ENCODE peak calls at places on chromosome 20, in five cellular contexts. One of them, this sample, is unnamed.

GRCh38 chr20:31747640-31748039 is 8.6 kb downstream of the TPX2 start:
- DNase-seq in suprapubic skin: no peak
- DNase-seq in tibial artery: peak; percentile 81
- DNase-seq in hepatocyte: no peak
- DNase-seq in HepG2: no peak
- DNase-seq in this sample: no peak

GRCh38 chr20:5504061-5504739 is 187.4 kb upstream of the PROKR2 start:
- DNase-seq in suprapubic skin: peak; percentile 87
- DNase-seq in hepatocyte: no peak
- DNase-seq in HepG2: peak; percentile 40
- DNase-seq in tibial artery: peak; percentile 73
- DNase-seq in this sample: peak; percentile 87

GRCh38 chr20:4289875-4290274 is 274.5 kb upstream of the RNF24 start:
- DNase-seq in HepG2: no peak
- DNase-seq in tibial artery: no peak
- DNase-seq in hepatocyte: no peak
- DNase-seq in suprapubic skin: no peak
- DNase-seq in this sample: no peak

GRCh38 chr20:13141541-13141940 is 79.5 kb upstream of the ISM1 start:
- DNase-seq in tibial artery: no peak
- DNase-seq in suprapubic skin: no peak
- DNase-seq in hepatocyte: no peak
- DNase-seq in HepG2: no peak
- DNase-seq in this sample: no peak

GRCh38 chr20:61125536-61126180 is 126.4 kb upstream of the CDH4 start:
- DNase-seq in hepatocyte: no peak
- DNase-seq in HepG2: no peak
- DNase-seq in tibial artery: no peak
- DNase-seq in suprapubic skin: no peak
- DNase-seq in this sample: no peak

GRCh38 chr20:45100563-45101245 is at the start of gene KCNS1:
- DNase-seq in suprapubic skin: no peak
- DNase-seq in tibial artery: no peak
- DNase-seq in HepG2: peak; percentile 25
- DNase-seq in hepatocyte: peak; percentile 46
- DNase-seq in this sample: no peak

GRCh38 chr20:44264287-44264686 is 17.2 kb downstream of the GDAP1L1 start:
- DNase-seq in tibial artery: no peak
- DNase-seq in suprapubic skin: no peak
- DNase-seq in hepatocyte: peak; percentile 19
- DNase-seq in HepG2: no peak
- DNase-seq in this sample: no peak

GRCh38 chr20:43191946-43192847 is 2.5 kb upstream of the PTPRT start:
- DNase-seq in HepG2: peak; percentile 16
- DNase-seq in suprapubic skin: no peak
- DNase-seq in hepatocyte: peak; percentile 38
- DNase-seq in tibial artery: no peak
- DNase-seq in this sample: no peak

GRCh38 chr20:8073024-8073832 is 53.7 kb upstream of the TMX4 start:
- DNase-seq in HepG2: peak; percentile 29
- DNase-seq in hepatocyte: peak; percentile 63
- DNase-seq in suprapubic skin: no peak
- DNase-seq in tibial artery: no peak
- DNase-seq in this sample: no peak

GRCh38 chr20:11207749-11208502 is 534.1 kb upstream of the JAG1 start:
- DNase-seq in tibial artery: peak; percentile 74
- DNase-seq in suprapubic skin: no peak
- DNase-seq in HepG2: peak; percentile 76
- DNase-seq in hepatocyte: peak; percentile 80
- DNase-seq in this sample: peak; percentile 76

GRCh38 chr20:63815869-63816268 is 15.2 kb downstream of the ZBTB46 start:
- DNase-seq in suprapubic skin: no peak
- DNase-seq in tibial artery: no peak
- DNase-seq in hepatocyte: no peak
- DNase-seq in HepG2: no peak
- DNase-seq in this sample: no peak

GRCh38 chr20:17822039-17822438 is 122.3 kb downstream of the BANF2 start:
- DNase-seq in HepG2: peak; percentile 87
- DNase-seq in hepatocyte: peak; percentile 83
- DNase-seq in suprapubic skin: no peak
- DNase-seq in tibial artery: no peak
- DNase-seq in this sample: no peak

GRCh38 chr20:29299811-29300578 is 1957.5 kb upstream of the DEFB115 start:
- DNase-seq in suprapubic skin: no peak
- DNase-seq in HepG2: no peak
- DNase-seq in tibial artery: no peak
- DNase-seq in hepatocyte: no peak
- DNase-seq in this sample: no peak

GRCh38 chr20:29298759-29299613 is 1958.5 kb upstream of the DEFB115 start:
- DNase-seq in hepatocyte: no peak
- DNase-seq in HepG2: no peak
- DNase-seq in tibial artery: no peak
- DNase-seq in suprapubic skin: no peak
- DNase-seq in this sample: no peak

GRCh38 chr20:29298271-29298590 is 1959.2 kb upstream of the DEFB115 start:
- DNase-seq in tibial artery: no peak
- DNase-seq in suprapubic skin: no peak
- DNase-seq in HepG2: no peak
- DNase-seq in hepatocyte: no peak
- DNase-seq in this sample: no peak

GRCh38 chr20:29296256-29297230 is 1960.9 kb upstream of the DEFB115 start:
- DNase-seq in HepG2: no peak
- DNase-seq in tibial artery: no peak
- DNase-seq in suprapubic skin: no peak
- DNase-seq in hepatocyte: no peak
- DNase-seq in this sample: no peak

DNA sequence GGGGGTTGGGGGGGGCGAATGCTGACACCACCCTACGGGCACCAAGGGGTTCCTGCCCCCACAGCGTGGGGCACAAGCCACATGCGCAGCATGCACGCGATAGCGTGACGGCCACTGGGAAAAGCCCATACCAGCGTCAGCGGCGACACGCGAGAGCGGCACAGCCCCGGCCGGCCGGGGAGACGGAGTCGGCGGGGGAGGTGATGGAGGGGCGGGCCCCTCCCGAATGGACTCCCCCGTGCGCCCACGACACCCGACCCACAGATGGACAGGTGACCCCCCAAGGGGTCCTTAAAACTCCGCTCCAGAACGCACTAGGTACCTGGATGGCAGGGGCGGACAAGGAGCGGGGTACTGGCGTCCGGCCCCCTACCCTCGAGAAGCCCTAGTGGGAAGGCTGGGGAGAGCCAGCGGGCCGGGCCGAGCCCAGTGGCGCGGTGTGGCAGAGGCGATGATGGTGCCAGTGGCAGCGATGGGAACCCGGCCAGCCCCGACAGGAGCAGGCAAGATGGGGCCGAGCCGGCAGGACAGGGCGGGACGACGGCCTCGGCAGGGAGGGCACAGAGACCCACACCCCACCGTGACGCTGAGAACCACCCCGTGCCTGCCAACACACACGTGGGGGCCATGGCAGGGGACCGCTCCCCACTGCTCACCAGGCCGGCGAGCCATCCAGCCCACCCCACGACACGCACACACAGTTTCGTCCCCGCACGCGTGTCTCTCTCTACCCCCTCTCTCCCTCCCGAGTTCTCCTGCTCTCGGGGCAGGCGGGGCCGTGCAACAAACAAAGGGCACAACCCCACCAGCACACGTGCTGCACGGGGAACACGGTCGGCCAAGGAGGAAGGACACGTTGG is 1959.8 kb upstream of the DEFB115 start:
- DNase-seq in suprapubic skin: no peak
- DNase-seq in tibial artery: no peak
- DNase-seq in HepG2: no peak
- DNase-seq in hepatocyte: no peak
- DNase-seq in this sample: no peak
- H3K9me3 ChIP-seq in suprapubic skin: peaks cover 14% of the 10 kb centered on the region
- H3K9me3 ChIP-seq in tibial artery: peaks cover 51% of the 10 kb centered on the region
- H3K9me3 ChIP-seq in HepG2: peaks cover 67% of the 10 kb centered on the region
- H3K9me3 ChIP-seq in hepatocyte: no peaks in the 10 kb centered on the region
- H3K9me3 ChIP-seq in this sample: peaks cover 1% of the 10 kb centered on the region

GRCh38 chr20:49285233-49285668 is 7.4 kb upstream of the ZNFX1 start:
- DNase-seq in HepG2: no peak
- DNase-seq in tibial artery: no peak
- DNase-seq in suprapubic skin: no peak
- DNase-seq in hepatocyte: no peak
- DNase-seq in this sample: no peak

GRCh38 chr20:49283176-49283702 is 5.4 kb upstream of the ZNFX1 start:
- DNase-seq in suprapubic skin: no peak
- DNase-seq in hepatocyte: no peak
- DNase-seq in tibial artery: no peak
- DNase-seq in HepG2: no peak
- DNase-seq in this sample: no peak

GRCh38 chr20:49285813-49286494 is 8.1 kb upstream of the ZNFX1 start:
- DNase-seq in HepG2: no peak
- DNase-seq in suprapubic skin: no peak
- DNase-seq in tibial artery: no peak
- DNase-seq in hepatocyte: no peak
- DNase-seq in this sample: no peak

GRCh38 chr20:49283703-49284625 is 6.1 kb upstream of the ZNFX1 start:
- DNase-seq in HepG2: peak; percentile 48
- DNase-seq in suprapubic skin: no peak
- DNase-seq in tibial artery: no peak
- DNase-seq in hepatocyte: no peak
- DNase-seq in this sample: no peak

GRCh38 chr20:49284818-49285217 is 7.0 kb upstream of the ZNFX1 start:
- DNase-seq in suprapubic skin: no peak
- DNase-seq in hepatocyte: no peak
- DNase-seq in HepG2: no peak
- DNase-seq in tibial artery: no peak
- DNase-seq in this sample: no peak
- H3K4me3 ChIP-seq in suprapubic skin: no peak overlapping the region
- H3K4me3 ChIP-seq in hepatocyte: no peak overlapping the region
- H3K4me3 ChIP-seq in HepG2: no peak overlapping the region
- H3K4me3 ChIP-seq in tibial artery: no peak overlapping the region
- H3K4me3 ChIP-seq in this sample: no peak overlapping the region

GRCh38 chr20:62487125-62487524 is 11.3 kb upstream of the GATA5 start:
- DNase-seq in tibial artery: no peak
- DNase-seq in suprapubic skin: no peak
- DNase-seq in HepG2: no peak
- DNase-seq in hepatocyte: no peak
- DNase-seq in this sample: no peak

GRCh38 chr20:62489186-62489939 is 13.6 kb upstream of the GATA5 start:
- DNase-seq in suprapubic skin: no peak
- DNase-seq in hepatocyte: peak; percentile 84
- DNase-seq in HepG2: no peak
- DNase-seq in tibial artery: no peak
- DNase-seq in this sample: no peak

GRCh38 chr20:62487564-62488086 is 11.8 kb upstream of the GATA5 start:
- DNase-seq in hepatocyte: peak; percentile 80
- DNase-seq in suprapubic skin: no peak
- DNase-seq in tibial artery: no peak
- DNase-seq in HepG2: peak; percentile 75
- DNase-seq in this sample: no peak

GRCh38 chr20:62488470-62488869 is 12.7 kb upstream of the GATA5 start:
- DNase-seq in hepatocyte: no peak
- DNase-seq in suprapubic skin: no peak
- DNase-seq in tibial artery: no peak
- DNase-seq in HepG2: no peak
- DNase-seq in this sample: no peak

GRCh38 chr20:62489940-62490263 is 14.1 kb upstream of the GATA5 start:
- DNase-seq in HepG2: no peak
- DNase-seq in hepatocyte: no peak
- DNase-seq in suprapubic skin: no peak
- DNase-seq in tibial artery: no peak
- DNase-seq in this sample: no peak
- H3K27ac ChIP-seq in HepG2: no peak overlapping the region
- H3K27ac ChIP-seq in hepatocyte: peak overlapping the region; percentile 98
- H3K27ac ChIP-seq in suprapubic skin: no peak overlapping the region
- H3K27ac ChIP-seq in tibial artery: no peak overlapping the region
- H3K27ac ChIP-seq in this sample: no peak overlapping the region

GRCh38 chr20:59671661-59672471 is 67.5 kb downstream of the PHACTR3 start:
- DNase-seq in hepatocyte: no peak
- DNase-seq in suprapubic skin: no peak
- DNase-seq in HepG2: no peak
- DNase-seq in tibial artery: no peak
- DNase-seq in this sample: no peak
- H3K9me3 ChIP-seq in hepatocyte: no peaks in the 10 kb centered on the region
- H3K9me3 ChIP-seq in suprapubic skin: no peaks in the 10 kb centered on the region
- H3K9me3 ChIP-seq in HepG2: no peaks in the 10 kb centered on the region
- H3K9me3 ChIP-seq in tibial artery: no peaks in the 10 kb centered on the region
- H3K9me3 ChIP-seq in this sample: no peaks in the 10 kb centered on the region

GRCh38 chr20:25320035-25320800 is 70.4 kb downstream of the ABHD12 start:
- DNase-seq in hepatocyte: no peak
- DNase-seq in tibial artery: peak; percentile 35
- DNase-seq in HepG2: no peak
- DNase-seq in suprapubic skin: no peak
- DNase-seq in this sample: peak; percentile 47

GRCh38 chr20:25319241-25320034 is 71.2 kb downstream of the ABHD12 start:
- DNase-seq in HepG2: no peak
- DNase-seq in hepatocyte: no peak
- DNase-seq in tibial artery: peak; percentile 41
- DNase-seq in suprapubic skin: no peak
- DNase-seq in this sample: peak; percentile 42

GRCh38 chr20:25316506-25317190 is 68.8 kb downstream of the PYGB start:
- DNase-seq in suprapubic skin: no peak
- DNase-seq in HepG2: no peak
- DNase-seq in hepatocyte: no peak
- DNase-seq in tibial artery: peak; percentile 32
- DNase-seq in this sample: peak; percentile 15

GRCh38 chr20:25317351-25318075 is 69.6 kb downstream of the PYGB start:
- DNase-seq in HepG2: no peak
- DNase-seq in suprapubic skin: no peak
- DNase-seq in tibial artery: peak; percentile 58
- DNase-seq in hepatocyte: no peak
- DNase-seq in this sample: peak; percentile 40

GRCh38 chr20:25318471-25319240 is 70.8 kb downstream of the PYGB start:
- DNase-seq in HepG2: no peak
- DNase-seq in hepatocyte: no peak
- DNase-seq in suprapubic skin: no peak
- DNase-seq in tibial artery: peak; percentile 63
- DNase-seq in this sample: no peak
- H3K4me3 ChIP-seq in HepG2: no peak overlapping the region
- H3K4me3 ChIP-seq in hepatocyte: no peak overlapping the region
- H3K4me3 ChIP-seq in suprapubic skin: no peak overlapping the region
- H3K4me3 ChIP-seq in tibial artery: no peak overlapping the region
- H3K4me3 ChIP-seq in this sample: no peak overlapping the region

GRCh38 chr20:53898558-53898931 is 171.8 kb downstream of the BCAS1 start:
- DNase-seq in suprapubic skin: no peak
- DNase-seq in tibial artery: peak; percentile 1
- DNase-seq in hepatocyte: no peak
- DNase-seq in HepG2: no peak
- DNase-seq in this sample: no peak

GRCh38 chr20:53897884-53898557 is 172.4 kb downstream of the BCAS1 start:
- DNase-seq in HepG2: no peak
- DNase-seq in hepatocyte: no peak
- DNase-seq in suprapubic skin: peak; percentile 12
- DNase-seq in tibial artery: peak; percentile 10
- DNase-seq in this sample: no peak

GRCh38 chr20:53901064-53901463 is 169.3 kb downstream of the BCAS1 start:
- DNase-seq in suprapubic skin: no peak
- DNase-seq in hepatocyte: peak; percentile 44
- DNase-seq in tibial artery: no peak
- DNase-seq in HepG2: no peak
- DNase-seq in this sample: no peak

GRCh38 chr20:53900380-53900999 is 169.9 kb downstream of the BCAS1 start:
- DNase-seq in tibial artery: no peak
- DNase-seq in suprapubic skin: no peak
- DNase-seq in HepG2: no peak
- DNase-seq in hepatocyte: no peak
- DNase-seq in this sample: no peak

GRCh38 chr20:53899351-53900167 is 170.8 kb downstream of the BCAS1 start:
- DNase-seq in HepG2: no peak
- DNase-seq in suprapubic skin: peak; percentile 21
- DNase-seq in tibial artery: peak; percentile 59
- DNase-seq in hepatocyte: no peak
- DNase-seq in this sample: no peak
- H3K27ac ChIP-seq in HepG2: no peak overlapping the region
- H3K27ac ChIP-seq in suprapubic skin: peak overlapping the region; percentile 57
- H3K27ac ChIP-seq in tibial artery: no peak overlapping the region
- H3K27ac ChIP-seq in hepatocyte: peak overlapping the region; percentile 56
- H3K27ac ChIP-seq in this sample: no peak overlapping the region